ENCODE peak calls at places on chromosomes 16 and 17, in six cellular contexts. S is A549; C is stimulated activated CD4-positive, alpha-beta T cell treated with anti-CD3 and anti-CD28 coated beads, Interleukin-1b, Interleukin-23, amount 100 ng/mL, for 24 hours; F is OCI-M1; W is CD8-positive, alpha-beta T cell; M is mammary epithelial cell. D is an unnamed sample.

GRCh38 chr17:42404326-42405055 is 16.2 kb upstream of the STAT3 start:
- DNase-seq in S (no peak), C (no peak), F (no peak), W (no peak), M (no peak), D (no peak)

GRCh38 chr16:69057400-69058378 is 47.8 kb upstream of the HAS3 start:
- DNase-seq in S (peak), C (no peak), F (no peak), W (no peak), M (peak), D (peak)

GRCh38 chr17:48543854-48544355 is 1.0 kb downstream of the HOXB2 start:
- DNase-seq in S (no peak), C (no peak), F (peak), W (no peak), M (peak), D (no peak)

GRCh38 chr17:5667871-5668270 is 83.6 kb upstream of the NLRP1 start:
- DNase-seq in S (peak), C (no peak), F (peak), W (no peak), M (no peak), D (no peak)

GRCh38 chr17:59277031-59277430 is 54.4 kb upstream of the YPEL2 start:
- DNase-seq in S (no peak), C (no peak), F (no peak), W (no peak), M (no peak), D (no peak)

GRCh38 chr16:75087040-75087979 is 29.3 kb downstream of the LDHD start:
- DNase-seq in S (no peak), C (no peak), F (peak), W (no peak), M (peak), D (no peak)

GRCh38 chr17:64196626-64197025 is 66.4 kb downstream of the TEX2 start:
- DNase-seq in S (no peak), C (no peak), F (no peak), W (no peak), M (no peak), D (no peak)

GRCh38 chr17:48547839-48548686 is 3.2 kb upstream of the HOXB2 start:
- DNase-seq in S (no peak), C (no peak), F (peak), W (peak), M (peak), D (no peak)

GRCh38 chr17:37368577-37368976 is 7.2 kb upstream of the C17orf78 start:
- DNase-seq in S (no peak), C (no peak), F (peak), W (no peak), M (peak), D (no peak)

GRCh38 chr17:39928868-39929651 is 1.5 kb downstream of the LRRC3C start:
- DNase-seq in S (peak), C (no peak), F (peak), W (no peak), M (peak), D (no peak)